ENCODE peak calls at places on chromosome 9, in ten cellular contexts. B is gastrocnemius medialis, A is neural progenitor cell, L is testis, C is brain microvascular endothelial cell, G is A549, Q is endodermal cell, O is HepG2, S is coronary artery, X is left ventricle myocardium inferior. R is an unnamed sample.

GRCh38 chr9:78054180-78054579 is 22.6 kb upstream of the GNAQ start:
- DNase-seq in C (no peak), Q (no peak), L (no peak), A (no peak), O (no peak), S (no peak), B (no peak), X (no peak), G (no peak), R (no peak)

GRCh38 chr9:95796029-95796428 is 79.5 kb upstream of the ERCC6L2 start:
- DNase-seq in C (no peak), Q (no peak), S (no peak), G (no peak), B (no peak), A (no peak), X (no peak), L (no peak), O (no peak), R (no peak)

GRCh38 chr9:134408389-134408788 is 82.1 kb downstream of the RXRA start:
- DNase-seq in Q (no peak), G (peak), X (no peak), O (no peak), A (no peak), S (no peak), B (peak), L (no peak), C (no peak), R (no peak)

GRCh38 chr9:135248111-135248510 is 160.6 kb downstream of the OLFM1 start:
- DNase-seq in C (no peak), G (no peak), Q (no peak), O (no peak), S (no peak), L (no peak), B (no peak), X (no peak), A (peak), R (no peak)

GRCh38 chr9:33250458-33250995 is 10.6 kb downstream of the SPINK4 start:
- DNase-seq in B (no peak), L (no peak), X (no peak), Q (no peak), O (no peak), A (no peak), S (no peak), C (peak), G (no peak), R (peak)

GRCh38 chr9:120894404-120895226 is 17.6 kb upstream of the PHF19 start:
- DNase-seq in L (peak), X (peak), S (no peak), B (no peak), A (peak), G (no peak), O (no peak), C (no peak), Q (peak), R (no peak)

GRCh38 chr9:129919836-129920235 is 84.6 kb downstream of the USP20 start:
- DNase-seq in X (no peak), S (no peak), C (no peak), O (no peak), B (no peak), A (no peak), G (no peak), Q (no peak), L (no peak), R (no peak)

GRCh38 chr9:7210854-7211637 is 453.3 kb downstream of the KDM4C start:
- DNase-seq in A (no peak), B (no peak), X (no peak), Q (no peak), C (no peak), S (no peak), G (no peak), L (no peak), O (no peak), R (no peak)

GRCh38 chr9:76576344-76576743 is 117.4 kb downstream of the GCNT1 start:
- DNase-seq in B (peak), A (no peak), S (no peak), G (no peak), C (peak), Q (no peak), L (peak), X (no peak), O (no peak), R (no peak)

GRCh38 chr9:20753761-20754160 is 69.7 kb downstream of the FOCAD start:
- DNase-seq in S (no peak), Q (no peak), L (no peak), A (no peak), C (no peak), B (no peak), O (no peak), G (no peak), X (no peak), R (peak)

DNA sequence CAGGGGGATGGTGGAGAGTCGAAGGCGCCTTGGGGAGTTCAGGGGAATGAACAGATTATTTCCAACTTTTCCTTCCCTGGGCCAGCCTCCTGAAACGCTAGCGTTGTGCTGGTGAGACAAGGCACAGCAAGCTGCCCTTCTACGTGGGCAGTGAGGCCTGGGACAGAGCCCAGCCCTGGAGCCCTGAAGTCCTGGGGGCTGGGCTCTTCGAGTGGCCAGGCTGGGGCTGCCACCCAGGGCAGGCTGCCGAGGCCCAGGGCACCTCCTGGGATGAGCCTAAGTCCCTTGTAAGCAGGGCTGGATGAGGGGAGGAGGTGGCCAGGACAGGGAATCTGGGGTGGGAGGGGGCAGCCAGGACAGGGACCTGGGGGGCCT is 1.4 kb upstream of the LCN12 start:
- DNase-seq in X (no peak), Q (no peak), G (no peak), O (no peak), A (no peak), S (no peak), C (no peak), L (no peak), B (no peak), R (no peak)
- H3K27ac ChIP-seq in X (peak), Q (peak), G (peak), O (peak), A (peak), S (peak), C (no peak), L (peak), B (peak), R (peak)

DNA sequence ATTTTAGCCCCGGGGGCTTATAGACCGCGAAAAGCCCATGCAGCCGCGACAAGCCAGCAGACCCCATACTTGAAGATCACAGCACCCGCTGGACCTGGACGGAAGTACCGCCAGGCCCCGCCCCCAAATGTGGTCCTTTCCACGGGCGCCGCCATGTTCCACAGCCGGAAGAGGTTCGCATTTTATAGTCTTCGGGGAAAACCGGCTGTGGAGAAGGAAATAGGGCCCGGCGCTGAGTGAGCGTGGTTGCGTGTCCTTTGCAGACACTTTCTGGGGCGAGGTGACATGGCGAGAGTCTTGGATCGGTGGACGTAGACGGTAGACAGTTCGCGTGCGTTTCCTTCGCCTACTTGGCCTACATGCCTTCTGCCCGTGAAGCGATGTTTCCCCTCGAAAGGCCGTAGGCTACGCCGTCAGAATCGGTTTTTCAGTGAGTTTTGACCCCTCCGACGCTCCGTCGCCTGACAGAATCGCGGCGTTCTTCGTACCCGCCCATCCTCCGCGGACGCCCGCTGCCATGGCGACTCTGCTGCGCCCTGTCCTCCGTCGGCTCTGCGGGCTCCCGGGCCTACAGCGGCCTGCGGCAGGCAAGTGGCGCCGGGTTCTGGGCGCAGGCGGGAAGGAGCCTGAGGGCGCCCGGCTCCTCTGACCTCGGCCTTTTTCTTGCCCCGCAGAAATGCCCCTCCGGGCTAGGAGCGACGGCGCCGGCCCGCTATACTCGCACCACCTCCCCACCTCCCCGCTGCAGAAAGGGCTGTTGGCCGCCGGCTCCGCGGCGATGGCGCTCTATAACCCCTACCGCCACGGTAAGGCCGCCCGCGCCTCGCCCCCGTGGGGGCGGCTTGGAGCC is at the start of the genes COQ4 and TRUB2:
- DNase-seq in B (peak), G (peak), S (peak), A (peak), L (peak), C (peak), O (peak), X (peak), Q (peak), R (peak)
- TF ChIP-seq CTCF in B (no peak), G (no peak), S (no peak), A (no peak), L (no peak), C (no peak), O (no peak), X (no peak), Q (no peak), R (no peak)

GRCh38 chr9:87714819-87715218 is 11.1 kb upstream of the CTSL start:
- DNase-seq in A (no peak), S (no peak), L (peak), X (no peak), G (peak), C (peak), O (peak), B (peak), Q (peak), R (peak)
- H3K27ac ChIP-seq in A (no peak), S (peak), L (no peak), X (peak), G (peak), C (peak), O (no peak), B (peak), Q (no peak), R (peak)

GRCh38 chr9:108889649-108890067 is 27.6 kb downstream of the ACTL7A start:
- DNase-seq in X (no peak), L (no peak), C (peak), S (no peak), Q (no peak), O (peak), A (peak), B (no peak), G (peak), R (peak)
- TF ChIP-seq CTCF in X (peak), L (no peak), C (peak), S (no peak), Q (peak), O (peak), A (peak), B (no peak), G (peak), R (no peak)

DNA sequence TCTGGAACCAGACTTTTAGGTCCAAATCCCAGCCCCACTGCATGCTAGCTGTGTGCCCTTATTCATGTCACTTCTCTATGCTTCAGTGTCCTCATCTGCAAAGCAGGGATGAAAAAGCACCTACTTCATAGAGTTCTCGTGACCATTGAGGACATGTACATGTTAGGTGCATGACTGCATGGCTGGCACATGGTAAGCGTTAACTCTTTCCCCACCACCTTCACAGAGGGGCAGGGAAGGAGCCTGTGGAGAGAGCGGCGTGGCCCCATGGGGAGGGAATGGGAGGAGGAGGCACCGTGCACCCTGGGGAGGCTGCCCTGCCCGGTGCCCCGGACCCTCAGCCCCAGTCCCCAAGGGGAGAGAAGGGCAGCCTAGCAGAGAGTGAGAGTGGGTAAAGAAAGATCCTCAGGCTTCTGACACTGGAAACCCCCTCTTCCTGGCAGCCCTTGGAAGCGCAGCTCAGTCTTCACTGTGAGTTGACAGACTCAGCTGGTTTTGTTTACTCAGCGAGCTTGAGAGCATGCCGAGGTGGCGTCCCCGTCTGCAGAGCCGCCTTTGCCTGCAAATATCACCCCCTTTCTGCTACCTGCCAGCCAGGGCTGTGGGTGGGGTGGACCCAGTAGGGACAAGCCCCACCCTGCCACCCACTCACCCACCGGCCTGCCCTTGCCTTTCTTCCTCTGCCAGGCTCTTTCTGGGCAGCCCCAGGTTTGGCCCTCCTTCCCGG is 10.6 kb upstream of the ANGPTL2 start:
- DNase-seq in S (peak), O (no peak), B (peak), A (peak), C (peak), G (peak), Q (peak), X (no peak), L (no peak), R (no peak)
- H3K27ac ChIP-seq in S (peak), O (no peak), B (peak), A (no peak), C (peak), G (peak), Q (peak), X (peak), L (peak), R (no peak)

GRCh38 chr9:105306533-105307140 is 62.2 kb downstream of the SLC44A1 start:
- DNase-seq in G (no peak), X (no peak), C (no peak), Q (no peak), A (no peak), B (no peak), S (no peak), L (no peak), O (no peak), R (no peak)
- TF ChIP-seq CTCF in G (no peak), X (no peak), C (no peak), Q (no peak), A (no peak), B (no peak), S (no peak), L (no peak), O (no peak), R (no peak)